ENCODE peak calls at places on chromosomes 13 and 19, in five cellular contexts. C is transverse colon, X is ovary, G is body of pancreas, I is HCT116. T is an unnamed sample.

GRCh38 chr19:19319725-19320361 is 466 bp downstream of the SUGP1 start:
- DNase-seq in X (no peak), C (peak; percentile 10), I (no peak), G (no peak), T (no peak)

GRCh38 chr13:74015137-74015536 is 119.1 kb downstream of the KLF12 start:
- DNase-seq in X (no peak), I (no peak), C (no peak), G (no peak), T (no peak)

GRCh38 chr19:7789447-7789846 is 26.4 kb downstream of the CLEC4M start:
- DNase-seq in G (no peak), X (no peak), C (peak; percentile 33), I (no peak), T (no peak)

GRCh38 chr13:105969761-105970160 is 565.7 kb downstream of the EFNB2 start:
- DNase-seq in X (no peak), G (no peak), C (no peak), I (peak; percentile 38), T (no peak)

GRCh38 chr13:90926459-90926858 is 421.0 kb upstream of the MIR17HG start:
- DNase-seq in G (peak; percentile 40), C (no peak), I (no peak), X (no peak), T (no peak)

GRCh38 chr13:29583073-29583785 is 12.3 kb downstream of the SLC7A1 start:
- DNase-seq in I (no peak), C (no peak), G (no peak), X (no peak), T (peak; percentile 30)

GRCh38 chr13:23500858-23501257 is 67.4 kb upstream of the SACS start:
- DNase-seq in I (no peak), X (no peak), G (peak; percentile 16), C (no peak), T (no peak)

GRCh38 chr19:29666634-29667389 is 1.6 kb downstream of the PLEKHF1 start:
- DNase-seq in C (peak; percentile 55), X (peak; percentile 84), G (peak; percentile 56), I (no peak), T (peak; percentile 80)

GRCh38 chr13:94968040-94968756 is 255.9 kb upstream of the SOX21 start:
- DNase-seq in X (peak; percentile 15), C (no peak), I (no peak), G (no peak), T (no peak)

GRCh38 chr13:30881191-30881651 is 24.9 kb upstream of the MEDAG start:
- DNase-seq in G (peak; percentile 34), C (no peak), I (no peak), X (no peak), T (peak; percentile 27)

GRCh38 chr19:16066611-16067104 is 9.6 kb upstream of the TPM4 start:
- DNase-seq in G (no peak), X (no peak), I (peak; percentile 80), C (peak; percentile 81), T (peak; percentile 74)

GRCh38 chr19:15288146-15288963 is 44.0 kb downstream of the BRD4 start:
- DNase-seq in X (no peak), G (no peak), I (no peak), C (no peak), T (peak; percentile 80)

GRCh38 chr19:31418055-31418454 is 68.8 kb upstream of the TSHZ3 start:
- DNase-seq in I (no peak), X (no peak), G (no peak), C (no peak), T (no peak)

GRCh38 chr13:92716749-92717148 is 509.9 kb upstream of the GPC6 start:
- DNase-seq in C (no peak), I (no peak), G (no peak), X (no peak), T (no peak)

GRCh38 chr19:52963229-52963760 is 614 bp upstream of the ZNF816 start:
- DNase-seq in I (no peak), C (peak; percentile 17), G (no peak), X (no peak), T (peak; percentile 30)

GRCh38 chr13:40376867-40377266 is 289.6 kb downstream of the FOXO1 start:
- DNase-seq in C (no peak), X (no peak), I (no peak), G (no peak), T (no peak)

GRCh38 chr13:28411859-28412353 is 83.0 kb downstream of the FLT1 start:
- DNase-seq in X (no peak), C (no peak), G (no peak), I (no peak), T (no peak)

GRCh38 chr13:97627566-97627965 is 193.6 kb downstream of the RAP2A start:
- DNase-seq in I (no peak), X (peak; percentile 21), G (peak; percentile 53), C (no peak), T (peak; percentile 54)

GRCh38 chr13:111861766-111862366 is 205.1 kb upstream of the SOX1 start:
- DNase-seq in X (no peak), I (no peak), C (no peak), G (no peak), T (no peak)

GRCh38 chr13:40221460-40222201 is 444.8 kb downstream of the FOXO1 start:
- DNase-seq in G (peak; percentile 62), X (peak; percentile 62), I (no peak), C (peak; percentile 28), T (peak; percentile 23)

GRCh38 chr13:29369060-29369743 is 226.3 kb downstream of the SLC7A1 start:
- DNase-seq in C (no peak), X (no peak), I (peak; percentile 27), G (peak; percentile 16), T (no peak)

GRCh38 chr19:30492581-30492980 is 120.4 kb downstream of the ZNF536 start:
- DNase-seq in C (no peak), I (no peak), X (no peak), G (no peak), T (no peak)

GRCh38 chr13:76994281-76994680 is 2.4 kb downstream of the CLN5 start:
- DNase-seq in C (no peak), I (no peak), X (no peak), G (no peak), T (no peak)

GRCh38 chr19:38924383-38924782 is 6.2 kb downstream of the SARS2 start:
- DNase-seq in X (no peak), I (no peak), C (no peak), G (no peak), T (no peak)

GRCh38 chr19:12350890-12351197 is 14.6 kb downstream of the ZNF442 start:
- DNase-seq in X (no peak), I (no peak), C (no peak), G (no peak), T (no peak)

GRCh38 chr13:27991881-27992280 is 3.4 kb upstream of the URAD start:
- DNase-seq in G (no peak), C (no peak), I (no peak), X (no peak), T (no peak)

GRCh38 chr13:43487459-43487858 is 299.3 kb downstream of the ENOX1 start:
- DNase-seq in C (no peak), G (no peak), I (no peak), X (no peak), T (no peak)

GRCh38 chr19:30204721-30205120 is 167.5 kb upstream of the ZNF536 start:
- DNase-seq in X (no peak), C (no peak), I (no peak), G (no peak), T (no peak)

GRCh38 chr13:110912651-110913051 is 2.2 kb downstream of the ANKRD10 start:
- DNase-seq in C (no peak), G (peak; percentile 25), I (no peak), X (peak; percentile 37), T (peak; percentile 38)

GRCh38 chr19:57111329-57111644 is 8.5 kb upstream of the USP29 start:
- DNase-seq in X (no peak), C (no peak), I (no peak), G (no peak), T (no peak)

GRCh38 chr19:57106646-57107235 is 13.0 kb upstream of the USP29 start:
- DNase-seq in X (no peak), G (no peak), C (no peak), I (no peak), T (no peak)

GRCh38 chr19:57110592-57111328 is 9.0 kb upstream of the USP29 start:
- DNase-seq in X (no peak), C (no peak), I (no peak), G (no peak), T (no peak)

GRCh38 chr19:57103573-57104277 is 16.1 kb upstream of the USP29 start:
- DNase-seq in I (peak; percentile 16), X (peak; percentile 76), C (peak; percentile 29), G (peak; percentile 60), T (peak; percentile 81)

GRCh38 chr19:57105976-57106610 is 13.7 kb upstream of the USP29 start:
- DNase-seq in C (no peak), I (no peak), X (no peak), G (no peak), T (no peak)
- H3K36me3 ChIP-seq in C (no peaks in the 10 kb centered on the region), I (no peaks in the 10 kb centered on the region), X (no peaks in the 10 kb centered on the region), G (no peaks in the 10 kb centered on the region), T (no peaks in the 10 kb centered on the region)

DNA sequence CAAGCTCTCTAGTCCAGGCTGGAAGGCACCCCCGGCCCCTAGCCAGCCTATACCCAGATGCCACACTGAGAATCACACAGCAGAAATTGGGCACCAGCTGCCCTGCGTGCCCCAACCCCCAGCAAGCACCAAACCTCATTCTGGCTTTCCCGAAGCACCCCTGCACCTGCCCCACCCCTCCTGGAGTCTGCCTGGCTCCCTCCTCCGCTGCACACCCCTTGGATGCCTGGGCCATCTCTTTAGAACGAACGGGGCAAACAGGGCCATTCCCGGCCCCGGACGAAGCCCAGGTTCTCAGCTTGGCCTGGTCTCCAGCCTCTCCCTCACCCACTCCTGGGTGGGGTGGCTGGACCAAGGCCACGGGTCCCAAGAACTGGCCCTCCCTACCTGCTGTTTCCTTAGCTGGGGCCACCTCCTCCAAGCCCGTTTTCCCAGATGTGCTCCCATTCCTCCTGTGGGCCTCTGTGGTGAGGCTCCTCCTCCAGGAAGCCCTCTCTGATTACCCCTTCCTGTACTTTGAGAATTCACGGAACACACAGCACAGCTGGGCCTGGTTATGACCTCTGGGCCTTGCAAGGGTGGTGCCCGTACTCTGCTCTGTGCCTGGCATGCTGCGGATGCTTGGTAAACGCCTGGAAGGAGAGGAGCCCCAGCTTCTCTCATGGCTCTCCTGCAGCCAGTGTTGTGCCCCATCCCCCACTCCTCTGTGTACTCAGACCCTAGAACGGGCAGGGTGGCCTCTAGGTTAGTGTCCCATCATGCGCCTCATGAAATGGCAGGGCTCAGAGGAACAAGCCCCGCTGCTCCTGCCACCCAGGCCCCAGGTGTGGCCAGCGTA is 21.4 kb downstream of the CEBPG start:
- DNase-seq in X (peak; percentile 15), G (no peak), I (no peak), C (no peak), T (no peak)
- TF ChIP-seq POLR2A in X (no peak), G (no peak), I (no peak), C (no peak), T (no peak)

GRCh38 chr19:33508431-33508830 is 13.2 kb downstream of the PEPD start:
- DNase-seq in X (no peak), G (no peak), I (no peak), C (no peak), T (no peak)
- H3K4me1 ChIP-seq in X (no peaks in the 10 kb centered on the region), G (no peaks in the 10 kb centered on the region), I (no peaks in the 10 kb centered on the region), C (no peaks in the 10 kb centered on the region), T (peaks cover 13% of the 10 kb centered on the region)

DNA sequence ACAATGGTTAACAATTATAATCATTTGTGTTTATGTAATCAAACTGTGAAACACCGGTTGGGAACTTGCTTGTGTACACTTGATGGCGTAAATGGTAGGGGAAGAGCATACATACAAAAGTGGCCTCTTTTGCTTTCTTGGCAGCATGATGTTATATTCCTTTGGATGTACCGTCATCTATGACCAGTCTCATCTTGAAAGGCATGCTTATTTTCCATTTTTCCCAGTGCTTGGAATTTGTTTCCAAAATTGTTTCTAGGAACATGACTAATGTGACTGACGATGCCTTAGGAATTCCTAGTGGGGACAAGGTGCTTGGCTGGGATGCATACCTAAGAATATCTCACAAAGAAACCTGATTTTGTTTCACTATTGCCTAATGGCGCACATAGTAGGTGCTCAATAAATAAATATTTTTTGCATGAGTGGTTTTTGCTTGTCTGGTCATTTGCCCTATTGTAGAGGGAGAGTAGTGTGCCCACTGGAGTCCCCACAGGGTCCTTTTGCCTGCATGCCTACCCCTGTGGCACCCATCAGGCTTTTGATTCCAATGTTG is 45.5 kb downstream of the SAE1 start:
- DNase-seq in G (no peak), I (no peak), C (no peak), X (no peak), T (no peak)
- H3K36me3 ChIP-seq in G (no peaks in the 10 kb centered on the region), I (peaks cover 21% of the 10 kb centered on the region), C (peaks cover 13% of the 10 kb centered on the region), X (no peaks in the 10 kb centered on the region), T (no peaks in the 10 kb centered on the region)

T was measured in testis.